ENCODE peak calls at places on chromosome 7, in ten cellular contexts. G, U, H, Y, P, B, E, X, W and L are unnamed samples.

GRCh38 chr7:27214587-27214950 is 14.7 kb upstream of the HOXA13 start:
- DNase-seq in U (no peak), Y (no peak), X (no peak), E (no peak), G (no peak), H (no peak), B (no peak), W (no peak), P (no peak), L (no peak)

GRCh38 chr7:36911788-36912187 is 187.5 kb upstream of the AOAH start:
- DNase-seq in G (no peak), X (no peak), U (no peak), E (no peak), H (no peak), W (no peak), Y (no peak), B (no peak), P (no peak), L (no peak)

GRCh38 chr7:22732556-22733126 is 5.6 kb downstream of the IL6 start:
- DNase-seq in U (no peak), Y (peak), X (peak), E (no peak), H (no peak), P (no peak), W (no peak), G (no peak), B (no peak), L (no peak)

GRCh38 chr7:208816-209215 is 16.4 kb downstream of the FAM20C start:
- DNase-seq in B (no peak), U (no peak), P (no peak), Y (no peak), W (no peak), X (no peak), H (no peak), E (no peak), G (no peak), L (no peak)

GRCh38 chr7:47443049-47443448 is 138.9 kb downstream of the TNS3 start:
- DNase-seq in Y (no peak), U (no peak), W (no peak), E (no peak), G (no peak), P (no peak), B (no peak), H (no peak), X (no peak), L (no peak)

GRCh38 chr7:128892521-128893250 is 17.8 kb downstream of the KCP start:
- DNase-seq in Y (no peak), E (no peak), H (no peak), U (no peak), X (no peak), W (no peak), G (no peak), B (no peak), P (no peak), L (peak)

GRCh38 chr7:51878869-51879268 is 562.3 kb upstream of the COBL start:
- DNase-seq in H (no peak), X (no peak), B (no peak), W (no peak), U (no peak), G (no peak), P (no peak), Y (no peak), E (no peak), L (no peak)

GRCh38 chr7:131328387-131329175 is 905 bp downstream of the MKLN1 start:
- DNase-seq in E (no peak), U (no peak), Y (peak), P (no peak), B (no peak), W (peak), H (peak), G (no peak), X (peak), L (no peak)